ENCODE peak calls at places on chromosomes 12 and 14, in six cellular contexts. One of them, this sample, is unnamed.

GRCh38 chr12:65123435-65124063 is 2.4 kb upstream of the WIF1 start:
- DNase-seq in K562: peak; percentile 60
- DNase-seq in H1: no peak
- DNase-seq in esophagus muscularis mucosa: no peak
- DNase-seq in ovary: no peak
- DNase-seq in tibial nerve: no peak
- DNase-seq in this sample: no peak

GRCh38 chr12:26402648-26403047 is 207.3 kb downstream of the SSPN start:
- DNase-seq in K562: no peak
- DNase-seq in H1: peak; percentile 13
- DNase-seq in esophagus muscularis mucosa: no peak
- DNase-seq in ovary: no peak
- DNase-seq in tibial nerve: no peak
- DNase-seq in this sample: no peak

GRCh38 chr12:22978962-22979361 is 354.0 kb downstream of the ETNK1 start:
- DNase-seq in K562: no peak
- DNase-seq in ovary: no peak
- DNase-seq in H1: no peak
- DNase-seq in tibial nerve: no peak
- DNase-seq in esophagus muscularis mucosa: no peak
- DNase-seq in this sample: no peak

GRCh38 chr14:54593860-54594259 is 26.9 kb downstream of the SAMD4A start:
- DNase-seq in H1: no peak
- DNase-seq in tibial nerve: no peak
- DNase-seq in ovary: no peak
- DNase-seq in K562: no peak
- DNase-seq in esophagus muscularis mucosa: no peak
- DNase-seq in this sample: no peak

GRCh38 chr12:66244446-66244845 is 55.4 kb downstream of the IRAK3 start:
- DNase-seq in tibial nerve: no peak
- DNase-seq in H1: no peak
- DNase-seq in K562: no peak
- DNase-seq in esophagus muscularis mucosa: no peak
- DNase-seq in ovary: no peak
- DNase-seq in this sample: no peak

GRCh38 chr14:55359307-55359706 is 52.3 kb downstream of the ATG14 start:
- DNase-seq in esophagus muscularis mucosa: no peak
- DNase-seq in ovary: no peak
- DNase-seq in H1: no peak
- DNase-seq in tibial nerve: no peak
- DNase-seq in K562: no peak
- DNase-seq in this sample: no peak

GRCh38 chr12:103313894-103314293 is 181.9 kb downstream of the C12orf42 start:
- DNase-seq in ovary: no peak
- DNase-seq in tibial nerve: no peak
- DNase-seq in esophagus muscularis mucosa: no peak
- DNase-seq in K562: no peak
- DNase-seq in H1: no peak
- DNase-seq in this sample: no peak

GRCh38 chr12:94266390-94266789 is 118.0 kb downstream of the PLXNC1 start:
- DNase-seq in esophagus muscularis mucosa: no peak
- DNase-seq in ovary: no peak
- DNase-seq in H1: no peak
- DNase-seq in K562: no peak
- DNase-seq in tibial nerve: no peak
- DNase-seq in this sample: no peak

GRCh38 chr12:127729381-127729780 is 537.6 kb upstream of the TMEM132C start:
- DNase-seq in K562: no peak
- DNase-seq in tibial nerve: no peak
- DNase-seq in esophagus muscularis mucosa: no peak
- DNase-seq in ovary: no peak
- DNase-seq in H1: no peak
- DNase-seq in this sample: no peak

GRCh38 chr12:115984607-115985006 is 292.9 kb downstream of the MED13L start:
- DNase-seq in esophagus muscularis mucosa: no peak
- DNase-seq in H1: no peak
- DNase-seq in tibial nerve: no peak
- DNase-seq in ovary: no peak
- DNase-seq in K562: no peak
- DNase-seq in this sample: no peak
- H3K4me3 ChIP-seq in esophagus muscularis mucosa: no peak overlapping the region
- H3K4me3 ChIP-seq in H1: no peak overlapping the region
- H3K4me3 ChIP-seq in tibial nerve: no peak overlapping the region
- H3K4me3 ChIP-seq in ovary: no peak overlapping the region
- H3K4me3 ChIP-seq in K562: no peak overlapping the region
- H3K4me3 ChIP-seq in this sample: no peak overlapping the region

DNA sequence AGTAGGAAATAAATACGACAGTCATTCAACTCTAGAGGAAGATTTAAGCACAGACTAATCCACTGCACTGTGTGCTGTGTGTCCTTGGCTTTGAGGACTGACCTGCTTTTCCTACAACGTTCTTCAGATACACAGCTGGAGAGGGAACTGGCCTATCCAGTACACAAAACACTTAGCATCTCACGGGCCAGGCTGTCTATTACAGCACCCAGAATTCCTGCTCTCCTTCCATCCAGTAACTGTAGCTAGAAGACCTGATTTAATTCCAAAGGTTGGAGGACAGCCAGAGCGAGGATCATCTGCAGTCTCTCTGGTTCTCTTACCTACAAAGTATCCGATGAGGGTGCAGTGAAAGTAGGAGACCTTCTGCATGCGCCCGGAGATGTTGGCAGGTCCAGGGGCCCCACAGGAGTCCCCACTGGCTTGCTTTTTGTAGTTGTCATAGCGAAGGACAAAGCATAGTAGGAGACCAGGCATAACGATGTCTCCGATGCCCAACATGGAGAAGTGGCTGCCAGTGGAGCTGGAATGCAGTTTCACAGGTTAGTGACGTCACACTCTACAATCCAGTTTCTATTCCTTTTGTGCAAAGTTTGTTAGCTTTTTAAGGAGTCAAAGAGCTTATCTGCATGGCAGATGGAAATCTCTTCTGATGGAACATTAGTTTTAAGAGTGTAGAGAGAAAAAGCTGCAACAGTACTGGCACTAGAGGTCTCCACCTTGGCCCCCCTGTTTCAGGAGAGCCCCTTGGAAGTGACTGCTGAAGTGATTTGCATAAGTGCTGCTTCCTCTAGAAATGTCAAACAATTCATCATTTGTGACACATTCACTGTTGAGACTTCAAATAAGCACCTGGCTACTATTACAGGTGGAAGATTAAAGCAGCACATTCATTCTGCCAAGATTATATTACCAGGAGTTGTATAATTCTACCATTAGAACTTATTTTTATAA is 41.7 kb downstream of the ACADS start:
- DNase-seq in tibial nerve: no peak
- DNase-seq in ovary: no peak
- DNase-seq in H1: no peak
- DNase-seq in esophagus muscularis mucosa: no peak
- DNase-seq in K562: no peak
- DNase-seq in this sample: no peak
- TF ChIP-seq EP300 in tibial nerve: no peak
- TF ChIP-seq EP300 in ovary: no peak
- TF ChIP-seq EP300 in H1: no peak
- TF ChIP-seq EP300 in esophagus muscularis mucosa: no peak
- TF ChIP-seq EP300 in K562: no peak
- TF ChIP-seq EP300 in this sample: no peak

GRCh38 chr12:122976648-122976975 is 1.6 kb downstream of the OGFOD2 start:
- DNase-seq in ovary: no peak
- DNase-seq in esophagus muscularis mucosa: no peak
- DNase-seq in K562: no peak
- DNase-seq in tibial nerve: no peak
- DNase-seq in H1: no peak
- DNase-seq in this sample: no peak
- TF ChIP-seq POLR2A in ovary: no peak
- TF ChIP-seq POLR2A in esophagus muscularis mucosa: no peak
- TF ChIP-seq POLR2A in K562: no peak
- TF ChIP-seq POLR2A in tibial nerve: no peak
- TF ChIP-seq POLR2A in H1: no peak
- TF ChIP-seq POLR2A in this sample: no peak

GRCh38 chr14:32509632-32510187 is 180.6 kb downstream of the AKAP6 start:
- DNase-seq in tibial nerve: peak; percentile 15
- DNase-seq in esophagus muscularis mucosa: no peak
- DNase-seq in ovary: peak; percentile 35
- DNase-seq in H1: no peak
- DNase-seq in K562: no peak
- DNase-seq in this sample: peak; percentile 83
- H3K4me3 ChIP-seq in tibial nerve: no peak overlapping the region
- H3K4me3 ChIP-seq in esophagus muscularis mucosa: no peak overlapping the region
- H3K4me3 ChIP-seq in ovary: no peak overlapping the region
- H3K4me3 ChIP-seq in H1: no peak overlapping the region
- H3K4me3 ChIP-seq in K562: no peak overlapping the region
- H3K4me3 ChIP-seq in this sample: peak overlapping the region; percentile 4

GRCh38 chr14:44700184-44700583 is 193.1 kb upstream of the FSCB start:
- DNase-seq in H1: no peak
- DNase-seq in tibial nerve: no peak
- DNase-seq in esophagus muscularis mucosa: no peak
- DNase-seq in ovary: no peak
- DNase-seq in K562: no peak
- DNase-seq in this sample: no peak

GRCh38 chr14:44700694-44701093 is 193.6 kb upstream of the FSCB start:
- DNase-seq in tibial nerve: no peak
- DNase-seq in K562: no peak
- DNase-seq in H1: no peak
- DNase-seq in esophagus muscularis mucosa: no peak
- DNase-seq in ovary: no peak
- DNase-seq in this sample: no peak

GRCh38 chr14:44699391-44699790 is 192.3 kb upstream of the FSCB start:
- DNase-seq in ovary: no peak
- DNase-seq in H1: no peak
- DNase-seq in esophagus muscularis mucosa: no peak
- DNase-seq in K562: no peak
- DNase-seq in tibial nerve: no peak
- DNase-seq in this sample: no peak

GRCh38 chr14:44701563-44702263 is 194.6 kb upstream of the FSCB start:
- DNase-seq in H1: no peak
- DNase-seq in ovary: no peak
- DNase-seq in esophagus muscularis mucosa: no peak
- DNase-seq in tibial nerve: no peak
- DNase-seq in K562: no peak
- DNase-seq in this sample: no peak
- TF ChIP-seq EP300 in H1: no peak
- TF ChIP-seq EP300 in ovary: no peak
- TF ChIP-seq EP300 in esophagus muscularis mucosa: no peak
- TF ChIP-seq EP300 in tibial nerve: no peak
- TF ChIP-seq EP300 in K562: no peak
- TF ChIP-seq EP300 in this sample: no peak

GRCh38 chr12:13042666-13043230 is 1.4 kb upstream of the FAM234B start:
- DNase-seq in H1: no peak
- DNase-seq in K562: no peak
- DNase-seq in tibial nerve: no peak
- DNase-seq in esophagus muscularis mucosa: no peak
- DNase-seq in ovary: no peak
- DNase-seq in this sample: no peak

GRCh38 chr12:13046914-13047472 is 2.8 kb downstream of the FAM234B start:
- DNase-seq in tibial nerve: no peak
- DNase-seq in ovary: no peak
- DNase-seq in K562: no peak
- DNase-seq in esophagus muscularis mucosa: no peak
- DNase-seq in H1: no peak
- DNase-seq in this sample: no peak

GRCh38 chr12:13045816-13046215 is 1.6 kb downstream of the FAM234B start:
- DNase-seq in K562: no peak
- DNase-seq in ovary: no peak
- DNase-seq in esophagus muscularis mucosa: no peak
- DNase-seq in tibial nerve: no peak
- DNase-seq in H1: no peak
- DNase-seq in this sample: no peak

GRCh38 chr12:13044859-13045384 is 741 bp downstream of the FAM234B start:
- DNase-seq in tibial nerve: no peak
- DNase-seq in K562: no peak
- DNase-seq in H1: no peak
- DNase-seq in esophagus muscularis mucosa: no peak
- DNase-seq in ovary: no peak
- DNase-seq in this sample: no peak

GRCh38 chr12:13044002-13044858 is at the start of gene FAM234B:
- DNase-seq in K562: peak; percentile 72
- DNase-seq in ovary: peak; percentile 80
- DNase-seq in H1: no peak
- DNase-seq in tibial nerve: peak; percentile 66
- DNase-seq in esophagus muscularis mucosa: peak; percentile 88
- DNase-seq in this sample: peak; percentile 88
- TF ChIP-seq POLR2A in K562: no peak
- TF ChIP-seq POLR2A in ovary: peak; percentile 48
- TF ChIP-seq POLR2A in H1: no peak
- TF ChIP-seq POLR2A in tibial nerve: no peak
- TF ChIP-seq POLR2A in esophagus muscularis mucosa: no peak
- TF ChIP-seq POLR2A in this sample: no peak

GRCh38 chr12:121059031-121059898 is 20.2 kb upstream of the OASL start:
- DNase-seq in H1: no peak
- DNase-seq in tibial nerve: no peak
- DNase-seq in ovary: no peak
- DNase-seq in esophagus muscularis mucosa: peak; percentile 77
- DNase-seq in K562: no peak
- DNase-seq in this sample: no peak
- H3K4me3 ChIP-seq in H1: no peak overlapping the region
- H3K4me3 ChIP-seq in tibial nerve: no peak overlapping the region
- H3K4me3 ChIP-seq in ovary: no peak overlapping the region
- H3K4me3 ChIP-seq in esophagus muscularis mucosa: no peak overlapping the region
- H3K4me3 ChIP-seq in K562: no peak overlapping the region
- H3K4me3 ChIP-seq in this sample: no peak overlapping the region